ENCODE peak calls at places on chromosome 1, in six cellular contexts. One of them, this sample, is unnamed.

GRCh38 chr1:28510350-28511223 is 4.7 kb downstream of the RCC1 start:
- DNase-seq in neural crest cell: no peak
- DNase-seq in adrenal gland: no peak
- DNase-seq in cardiac fibroblast: peak; percentile 63
- DNase-seq in AG04449: no peak
- DNase-seq in HL-60: peak; percentile 42
- DNase-seq in this sample: no peak

GRCh38 chr1:45864124-45864721 is 60.8 kb downstream of the MAST2 start:
- DNase-seq in neural crest cell: no peak
- DNase-seq in adrenal gland: no peak
- DNase-seq in cardiac fibroblast: no peak
- DNase-seq in HL-60: no peak
- DNase-seq in AG04449: no peak
- DNase-seq in this sample: no peak

GRCh38 chr1:119774746-119775495 is 6.2 kb upstream of the HMGCS2 start:
- DNase-seq in adrenal gland: no peak
- DNase-seq in AG04449: no peak
- DNase-seq in HL-60: no peak
- DNase-seq in cardiac fibroblast: no peak
- DNase-seq in neural crest cell: no peak
- DNase-seq in this sample: no peak

GRCh38 chr1:154418062-154418897 is 13.1 kb downstream of the IL6R start:
- DNase-seq in AG04449: no peak
- DNase-seq in cardiac fibroblast: peak; percentile 75
- DNase-seq in adrenal gland: peak; percentile 83
- DNase-seq in HL-60: no peak
- DNase-seq in neural crest cell: no peak
- DNase-seq in this sample: no peak

GRCh38 chr1:197675475-197676324 is 99.6 kb downstream of the DENND1B start:
- DNase-seq in neural crest cell: no peak
- DNase-seq in AG04449: no peak
- DNase-seq in HL-60: peak; percentile 37
- DNase-seq in cardiac fibroblast: peak; percentile 53
- DNase-seq in adrenal gland: no peak
- DNase-seq in this sample: no peak

GRCh38 chr1:94418664-94419655 is 771 bp downstream of the ABCD3 start:
- DNase-seq in cardiac fibroblast: peak; percentile 52
- DNase-seq in AG04449: no peak
- DNase-seq in adrenal gland: peak; percentile 77
- DNase-seq in HL-60: peak; percentile 12
- DNase-seq in neural crest cell: no peak
- DNase-seq in this sample: no peak

GRCh38 chr1:201826830-201827229 is 2.1 kb upstream of the IPO9 start:
- DNase-seq in adrenal gland: no peak
- DNase-seq in HL-60: no peak
- DNase-seq in AG04449: no peak
- DNase-seq in cardiac fibroblast: peak; percentile 42
- DNase-seq in neural crest cell: no peak
- DNase-seq in this sample: no peak

GRCh38 chr1:59083946-59084865 is 212.7 kb upstream of the FGGY start:
- DNase-seq in cardiac fibroblast: peak; percentile 38
- DNase-seq in HL-60: no peak
- DNase-seq in neural crest cell: no peak
- DNase-seq in adrenal gland: peak; percentile 48
- DNase-seq in AG04449: no peak
- DNase-seq in this sample: no peak

GRCh38 chr1:185526318-185527307 is 207.6 kb upstream of the HMCN1 start:
- DNase-seq in cardiac fibroblast: no peak
- DNase-seq in AG04449: no peak
- DNase-seq in HL-60: peak; percentile 12
- DNase-seq in neural crest cell: no peak
- DNase-seq in adrenal gland: no peak
- DNase-seq in this sample: no peak

GRCh38 chr1:3978196-3978927 is 78.3 kb upstream of the C1orf174 start:
- DNase-seq in adrenal gland: no peak
- DNase-seq in neural crest cell: no peak
- DNase-seq in cardiac fibroblast: no peak
- DNase-seq in HL-60: no peak
- DNase-seq in AG04449: no peak
- DNase-seq in this sample: no peak

GRCh38 chr1:85656256-85656655 is 52.0 kb downstream of the ZNHIT6 start:
- DNase-seq in HL-60: no peak
- DNase-seq in AG04449: no peak
- DNase-seq in cardiac fibroblast: peak; percentile 37
- DNase-seq in adrenal gland: no peak
- DNase-seq in neural crest cell: no peak
- DNase-seq in this sample: no peak

GRCh38 chr1:151711940-151712339 is 4.7 kb downstream of the CELF3 start:
- DNase-seq in adrenal gland: no peak
- DNase-seq in neural crest cell: no peak
- DNase-seq in HL-60: no peak
- DNase-seq in AG04449: no peak
- DNase-seq in cardiac fibroblast: no peak
- DNase-seq in this sample: no peak

DNA sequence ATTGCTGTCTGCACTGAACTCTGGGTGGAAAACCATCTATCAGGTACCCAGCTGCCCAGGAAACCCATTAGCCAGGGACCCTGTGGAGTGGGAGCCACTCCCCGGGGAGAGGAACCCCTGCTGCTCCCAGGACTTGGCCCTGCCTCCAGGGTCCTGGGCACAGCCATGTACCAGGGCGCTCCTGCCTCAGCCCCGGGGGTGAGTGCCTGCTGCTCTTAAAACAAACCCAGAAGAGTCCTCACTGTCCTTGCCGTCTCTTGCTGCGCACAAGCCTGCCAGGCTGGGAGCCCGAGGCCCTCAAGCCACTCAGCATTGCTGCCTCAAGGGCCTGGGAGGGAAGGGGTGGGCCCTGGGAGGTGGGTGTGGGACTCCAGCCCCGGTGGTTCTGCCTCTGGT is 3.4 kb upstream of the SLC25A34 start:
- DNase-seq in AG04449: no peak
- DNase-seq in cardiac fibroblast: no peak
- DNase-seq in HL-60: no peak
- DNase-seq in adrenal gland: no peak
- DNase-seq in neural crest cell: no peak
- DNase-seq in this sample: no peak
- TF ChIP-seq CTCF in AG04449: no peak
- TF ChIP-seq CTCF in cardiac fibroblast: no peak
- TF ChIP-seq CTCF in HL-60: no peak
- TF ChIP-seq CTCF in adrenal gland: no peak
- TF ChIP-seq CTCF in neural crest cell: no peak
- TF ChIP-seq CTCF in this sample: no peak

DNA sequence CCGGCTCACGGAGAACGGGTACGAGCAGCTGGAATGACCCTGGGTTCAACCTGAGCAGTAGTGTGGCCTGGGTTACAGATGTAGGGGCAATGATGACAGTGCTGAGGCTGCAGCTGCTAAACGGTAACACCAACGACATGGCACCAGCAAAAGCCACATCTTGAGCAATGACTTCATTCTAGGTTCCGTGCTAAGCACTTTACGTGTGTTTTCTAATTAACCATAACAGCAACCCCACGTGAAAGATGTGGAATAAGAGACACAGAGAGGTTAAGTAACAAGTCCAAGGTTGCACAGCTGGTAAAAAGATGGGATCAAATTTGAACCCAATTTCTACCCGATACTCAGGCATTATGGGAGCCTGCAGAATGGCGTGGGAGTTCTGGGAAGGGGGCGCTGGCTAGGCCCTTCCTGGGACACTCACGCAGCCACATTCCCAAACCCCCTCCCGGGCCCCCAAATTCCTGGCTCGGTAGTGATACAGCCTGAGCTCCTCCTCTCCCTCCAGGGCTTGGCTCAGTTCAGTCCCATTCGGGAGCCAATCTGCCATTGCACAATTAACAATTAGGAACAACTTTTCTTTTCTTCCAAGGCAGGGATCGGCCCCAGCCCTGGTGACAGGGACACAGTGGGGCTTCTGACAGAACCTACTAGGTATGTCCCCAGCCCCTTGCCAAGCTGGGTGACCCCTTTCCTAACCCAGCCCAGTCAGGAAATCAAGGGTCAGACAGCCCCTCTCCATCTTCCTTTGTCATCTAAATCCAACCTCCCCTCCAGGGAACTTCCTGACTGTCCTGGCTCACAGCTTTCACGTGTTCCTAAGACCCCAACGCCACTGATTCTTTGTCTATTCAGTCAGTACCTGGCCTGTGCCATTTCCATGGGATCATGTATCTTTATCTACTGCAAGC is 23.9 kb upstream of the ECE1 start:
- DNase-seq in cardiac fibroblast: no peak
- DNase-seq in HL-60: peak; percentile 76
- DNase-seq in neural crest cell: no peak
- DNase-seq in AG04449: no peak
- DNase-seq in adrenal gland: no peak
- DNase-seq in this sample: no peak
- TF ChIP-seq CTCF in cardiac fibroblast: no peak
- TF ChIP-seq CTCF in HL-60: no peak
- TF ChIP-seq CTCF in neural crest cell: no peak
- TF ChIP-seq CTCF in AG04449: no peak
- TF ChIP-seq CTCF in adrenal gland: no peak
- TF ChIP-seq CTCF in this sample: no peak

DNA sequence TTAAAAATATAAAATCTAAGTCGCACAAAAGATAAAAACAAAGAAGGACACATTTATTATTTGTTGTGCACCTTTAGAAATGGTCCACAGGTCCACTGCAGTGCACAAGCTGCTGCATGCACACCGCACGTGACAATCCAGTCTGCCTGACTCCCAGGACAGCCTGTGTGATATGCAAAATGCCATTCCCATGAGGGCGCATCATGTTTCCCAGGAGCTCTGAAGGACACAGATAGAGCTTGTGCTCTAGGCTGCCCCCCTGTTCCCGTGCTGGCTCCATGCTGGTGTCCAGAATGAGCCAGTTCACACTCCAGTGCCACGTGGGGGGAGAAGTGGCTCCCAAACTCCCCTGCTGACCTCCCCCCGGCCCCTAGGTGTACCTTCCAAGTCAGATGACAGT is 26.5 kb downstream of the RAB7B start:
- DNase-seq in cardiac fibroblast: peak; percentile 34
- DNase-seq in HL-60: no peak
- DNase-seq in AG04449: no peak
- DNase-seq in adrenal gland: peak; percentile 59
- DNase-seq in neural crest cell: no peak
- DNase-seq in this sample: no peak
- TF ChIP-seq CTCF in cardiac fibroblast: no peak
- TF ChIP-seq CTCF in HL-60: no peak
- TF ChIP-seq CTCF in AG04449: peak; percentile 20
- TF ChIP-seq CTCF in adrenal gland: no peak
- TF ChIP-seq CTCF in neural crest cell: no peak
- TF ChIP-seq CTCF in this sample: peak; percentile 1

DNA sequence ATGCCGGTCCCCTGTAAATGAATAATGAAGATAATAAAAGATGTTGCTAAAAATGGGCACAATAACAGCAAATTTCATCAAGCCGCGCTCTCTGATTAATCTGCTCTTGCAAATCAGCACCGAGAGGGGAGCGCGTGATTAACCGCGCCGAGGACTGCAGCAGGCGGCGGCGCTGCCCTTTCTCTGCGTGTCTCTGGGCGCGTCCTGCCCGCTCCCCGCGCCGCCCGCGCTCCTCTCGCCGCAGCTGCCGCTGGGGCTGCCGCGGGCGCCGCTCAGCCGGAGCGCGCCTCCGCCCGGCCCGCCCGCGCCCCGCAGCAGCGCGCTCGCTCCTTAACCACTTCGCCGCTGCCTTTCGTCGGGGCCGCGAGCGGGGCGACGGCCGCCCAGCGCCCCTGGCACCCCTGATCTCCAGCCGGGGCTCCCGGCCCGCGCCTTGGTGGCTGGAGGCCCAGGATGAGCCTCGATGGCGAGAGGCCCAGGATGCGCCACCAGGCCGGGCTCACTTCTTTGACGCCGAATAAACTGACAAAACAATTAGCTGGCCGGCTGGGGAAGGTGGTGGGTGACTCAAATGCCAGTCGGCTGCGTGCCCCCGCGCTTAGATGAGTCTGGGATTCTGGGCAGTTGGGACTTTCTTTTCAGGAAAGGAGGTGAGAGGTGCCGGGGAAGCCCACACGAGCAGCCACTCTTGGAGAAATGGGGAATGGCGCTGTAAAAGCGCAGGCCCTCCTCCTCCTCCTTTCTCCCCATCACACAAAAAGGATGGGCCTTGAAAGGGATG is 221.4 kb upstream of the PKN2 start:
- DNase-seq in AG04449: no peak
- DNase-seq in HL-60: no peak
- DNase-seq in cardiac fibroblast: peak; percentile 19
- DNase-seq in adrenal gland: peak; percentile 20
- DNase-seq in neural crest cell: peak; percentile 31
- DNase-seq in this sample: no peak
- TF ChIP-seq CTCF in AG04449: no peak
- TF ChIP-seq CTCF in HL-60: no peak
- TF ChIP-seq CTCF in cardiac fibroblast: no peak
- TF ChIP-seq CTCF in adrenal gland: no peak
- TF ChIP-seq CTCF in neural crest cell: no peak
- TF ChIP-seq CTCF in this sample: no peak

DNA sequence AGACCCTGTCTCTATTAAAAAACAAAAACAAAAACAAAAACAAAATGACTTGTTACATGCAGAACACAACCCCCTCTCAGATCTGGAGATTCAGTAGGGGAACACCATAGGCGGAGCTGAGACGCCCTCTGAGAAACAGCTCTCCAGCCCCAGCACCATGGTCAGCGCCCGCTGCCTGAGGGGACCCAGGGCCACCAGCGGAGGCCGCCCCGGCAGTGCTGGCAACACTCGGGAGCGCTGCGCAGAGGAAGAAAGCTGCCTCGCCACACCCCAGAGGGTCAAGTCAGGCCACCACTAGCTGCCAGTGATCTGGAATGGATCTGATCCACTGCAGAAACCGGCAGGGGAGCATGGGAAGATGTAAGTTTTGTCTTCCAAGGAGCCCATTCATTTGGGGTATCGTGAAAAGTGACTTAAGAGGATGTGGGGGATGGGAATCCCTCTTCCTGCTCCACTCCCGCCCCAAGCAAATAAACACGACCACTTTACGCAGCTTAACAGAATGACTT is 3.1 kb downstream of the ACTA1 start:
- DNase-seq in neural crest cell: peak; percentile 75
- DNase-seq in adrenal gland: peak; percentile 59
- DNase-seq in cardiac fibroblast: peak; percentile 44
- DNase-seq in HL-60: peak; percentile 34
- DNase-seq in AG04449: no peak
- DNase-seq in this sample: no peak
- TF ChIP-seq CTCF in neural crest cell: no peak
- TF ChIP-seq CTCF in adrenal gland: no peak
- TF ChIP-seq CTCF in cardiac fibroblast: no peak
- TF ChIP-seq CTCF in HL-60: no peak
- TF ChIP-seq CTCF in AG04449: peak; percentile 15
- TF ChIP-seq CTCF in this sample: peak; percentile 3

GRCh38 chr1:188594542-188595235 is 1765.9 kb downstream of the PLA2G4A start:
- DNase-seq in neural crest cell: no peak
- DNase-seq in cardiac fibroblast: no peak
- DNase-seq in AG04449: no peak
- DNase-seq in adrenal gland: no peak
- DNase-seq in HL-60: no peak
- DNase-seq in this sample: no peak
- TF ChIP-seq CTCF in neural crest cell: peak; percentile 50
- TF ChIP-seq CTCF in cardiac fibroblast: peak; percentile 12
- TF ChIP-seq CTCF in AG04449: no peak
- TF ChIP-seq CTCF in adrenal gland: no peak
- TF ChIP-seq CTCF in HL-60: no peak
- TF ChIP-seq CTCF in this sample: no peak

GRCh38 chr1:193120604-193121166 is 1.1 kb upstream of the CDC73 start:
- DNase-seq in cardiac fibroblast: no peak
- DNase-seq in neural crest cell: no peak
- DNase-seq in adrenal gland: no peak
- DNase-seq in HL-60: no peak
- DNase-seq in AG04449: no peak
- DNase-seq in this sample: no peak
- TF ChIP-seq CTCF in cardiac fibroblast: no peak
- TF ChIP-seq CTCF in neural crest cell: no peak
- TF ChIP-seq CTCF in adrenal gland: no peak
- TF ChIP-seq CTCF in HL-60: no peak
- TF ChIP-seq CTCF in AG04449: no peak
- TF ChIP-seq CTCF in this sample: no peak